ENCODE peak calls at places on chromosome 16, in eight cellular contexts. H is effector CD4-positive, alpha-beta T cell; A is neural progenitor cell; I is thoracic aorta; Q is hepatic stellate cell; B is fibroblast of the conjunctiva; J is lower leg skin; V is Ammon's horn. O is an unnamed sample.

GRCh38 chr16:78458588-78458987 is 359.1 kb downstream of the WWOX start:
- DNase-seq in H (no peak), A (no peak), I (no peak), Q (no peak), B (no peak), J (no peak), V (no peak), O (no peak)

GRCh38 chr16:57863434-57864160 is 61.3 kb upstream of the KIFC3 start:
- DNase-seq in H (no peak), A (peak), I (peak), Q (peak), B (peak), J (peak), V (peak), O (no peak)

GRCh38 chr16:66717112-66717675 is 20.7 kb upstream of the CMTM4 start:
- DNase-seq in H (no peak), A (peak), I (no peak), Q (no peak), B (no peak), J (no peak), V (peak), O (no peak)

GRCh38 chr16:68197250-68197649 is 38.7 kb downstream of the ESRP2 start:
- DNase-seq in H (no peak), A (no peak), I (no peak), Q (no peak), B (no peak), J (no peak), V (no peak), O (no peak)

GRCh38 chr16:86925067-86925791 is 346.9 kb downstream of the FOXL1 start:
- DNase-seq in H (no peak), A (no peak), I (no peak), Q (peak), B (no peak), J (no peak), V (no peak), O (no peak)

GRCh38 chr16:24382929-24383328 is 126.8 kb downstream of the CACNG3 start:
- DNase-seq in H (no peak), A (peak), I (no peak), Q (no peak), B (no peak), J (no peak), V (no peak), O (no peak)

GRCh38 chr16:79647586-79647985 is 47.0 kb upstream of the MAF start:
- DNase-seq in H (no peak), A (no peak), I (no peak), Q (no peak), B (no peak), J (no peak), V (no peak), O (no peak)

GRCh38 chr16:10968509-10968908 is 24.1 kb downstream of the CLEC16A start:
- DNase-seq in H (no peak), A (no peak), I (no peak), Q (no peak), B (no peak), J (no peak), V (no peak), O (no peak)

GRCh38 chr16:29992371-29992967 is 2.9 kb downstream of the HIRIP3 start:
- DNase-seq in H (no peak), A (no peak), I (no peak), Q (no peak), B (peak), J (no peak), V (no peak), O (no peak)

GRCh38 chr16:5020551-5020950 is 13.2 kb downstream of the NAGPA start:
- DNase-seq in H (no peak), A (no peak), I (no peak), Q (no peak), B (no peak), J (no peak), V (peak), O (no peak)

GRCh38 chr16:59324462-59324861 is 590.3 kb upstream of the GOT2 start:
- DNase-seq in H (no peak), A (no peak), I (no peak), Q (no peak), B (no peak), J (no peak), V (no peak), O (no peak)

GRCh38 chr16:57528499-57529323 is 7.7 kb downstream of the CCDC102A start:
- DNase-seq in H (no peak), A (peak), I (no peak), Q (no peak), B (no peak), J (peak), V (no peak), O (no peak)

GRCh38 chr16:60945225-60945624 is 1091.0 kb downstream of the CDH8 start:
- DNase-seq in H (no peak), A (peak), I (no peak), Q (no peak), B (no peak), J (no peak), V (no peak), O (no peak)

GRCh38 chr16:4264546-4264945 is 8.3 kb downstream of the TFAP4 start:
- DNase-seq in H (no peak), A (no peak), I (no peak), Q (peak), B (no peak), J (no peak), V (no peak), O (no peak)

GRCh38 chr16:55528974-55529373 is 20.1 kb downstream of the LPCAT2 start:
- DNase-seq in H (no peak), A (no peak), I (no peak), Q (no peak), B (no peak), J (no peak), V (no peak), O (no peak)

GRCh38 chr16:15765880-15766279 is 90.9 kb downstream of the MYH11 start:
- DNase-seq in H (no peak), A (peak), I (no peak), Q (peak), B (no peak), J (no peak), V (peak), O (no peak)

GRCh38 chr16:71460246-71460645 is 1.8 kb downstream of the ZNF23 start:
- DNase-seq in H (no peak), A (no peak), I (no peak), Q (peak), B (peak), J (no peak), V (no peak), O (no peak)

GRCh38 chr16:19363741-19364140 is 53.9 kb upstream of the TMC5 start:
- DNase-seq in H (no peak), A (no peak), I (no peak), Q (no peak), B (no peak), J (no peak), V (peak), O (no peak)

GRCh38 chr16:9836118-9836736 is 346.0 kb downstream of the GRIN2A start:
- DNase-seq in H (no peak), A (peak), I (no peak), Q (peak), B (no peak), J (no peak), V (no peak), O (no peak)

GRCh38 chr16:49855822-49856740 is at the start of gene ZNF423:
- DNase-seq in H (no peak), A (peak), I (no peak), Q (no peak), B (no peak), J (no peak), V (no peak), O (no peak)

GRCh38 chr16:23801387-23801786 is 34.4 kb upstream of the PRKCB start:
- DNase-seq in H (peak), A (peak), I (peak), Q (peak), B (peak), J (peak), V (peak), O (peak)

GRCh38 chr16:27474921-27475320 is 72.9 kb downstream of the IL21R start:
- DNase-seq in H (no peak), A (no peak), I (no peak), Q (no peak), B (no peak), J (no peak), V (no peak), O (no peak)

GRCh38 chr16:47787695-47788094 is 326.6 kb downstream of the PHKB start:
- DNase-seq in H (no peak), A (peak), I (no peak), Q (no peak), B (no peak), J (no peak), V (no peak), O (no peak)

GRCh38 chr16:10827691-10828341 is 9.2 kb upstream of the TVP23A start:
- DNase-seq in H (no peak), A (no peak), I (peak), Q (peak), B (peak), J (peak), V (peak), O (no peak)

GRCh38 chr16:28497386-28497785 is 2.9 kb downstream of the APOBR start:
- DNase-seq in H (no peak), A (no peak), I (no peak), Q (no peak), B (no peak), J (no peak), V (no peak), O (no peak)

GRCh38 chr16:3364774-3365427 is 9.2 kb downstream of the OR2C1 start:
- DNase-seq in H (peak), A (no peak), I (peak), Q (peak), B (peak), J (peak), V (peak), O (peak)

GRCh38 chr16:53754938-53755910 is 51.3 kb downstream of the FTO start:
- DNase-seq in H (no peak), A (no peak), I (no peak), Q (no peak), B (no peak), J (no peak), V (no peak), O (no peak)

GRCh38 chr16:84308120-84308519 is 13.4 kb downstream of the WFDC1 start:
- DNase-seq in H (no peak), A (peak), I (no peak), Q (peak), B (no peak), J (no peak), V (peak), O (no peak)

GRCh38 chr16:23182675-23183485 is at the start of gene SCNN1G:
- DNase-seq in H (no peak), A (peak), I (no peak), Q (no peak), B (no peak), J (no peak), V (no peak), O (peak)

O was measured in CD8-positive, alpha-beta T cell.